ENCODE peak calls at places on chromosomes 7 and 10, in six cellular contexts. K is fibroblast of mammary gland, I is NCI-H2081 treated with DMSO at 0.1 percent for 48 hours, O is NCI-H1436, S is A549, Z is endothelial cell. Q is an unnamed sample.

GRCh38 chr7:97005764-97006145 is 402 bp downstream of the DLX6 start:
- DNase-seq in Z (no peak), O (no peak), K (no peak), I (no peak), S (no peak), Q (no peak)

GRCh38 chr7:140570120-140570519 is 70.5 kb downstream of the DENND2A start:
- DNase-seq in S (no peak), I (no peak), O (no peak), Z (no peak), K (no peak), Q (no peak)

GRCh38 chr7:100568936-100569844 is 4.5 kb downstream of the SAP25 start:
- DNase-seq in K (peak), Z (peak), S (no peak), I (no peak), O (no peak), Q (no peak)

GRCh38 chr10:129883637-129884389 is 80.3 kb downstream of the EBF3 start:
- DNase-seq in I (no peak), K (no peak), O (peak), S (no peak), Z (no peak), Q (no peak)

GRCh38 chr10:123150229-123150985 is 2.5 kb downstream of the HMX2 start:
- DNase-seq in K (no peak), I (no peak), O (no peak), S (no peak), Z (no peak), Q (no peak)

GRCh38 chr7:49783446-49783845 is 10.0 kb downstream of the VWC2 start:
- DNase-seq in K (no peak), Z (no peak), I (no peak), O (no peak), S (no peak), Q (no peak)

GRCh38 chr10:46298346-46299266 is 11.8 kb downstream of the ANTXRL start:
- DNase-seq in O (no peak), I (no peak), K (no peak), Z (no peak), S (no peak), Q (no peak)

GRCh38 chr7:36291387-36292316 is 98.0 kb upstream of the ANLN start:
- DNase-seq in S (peak), O (peak), Z (peak), K (peak), I (peak), Q (peak)

GRCh38 chr10:83612050-83612449 is 527.3 kb upstream of the GHITM start:
- DNase-seq in K (peak), S (no peak), O (no peak), Z (no peak), I (no peak), Q (no peak)

GRCh38 chr10:416091-416515 is 273.4 kb downstream of the DIP2C start:
- DNase-seq in O (no peak), I (no peak), K (peak), S (no peak), Z (peak), Q (no peak)

GRCh38 chr10:69089638-69090599 is 2.0 kb downstream of the SRGN start:
- DNase-seq in K (peak), Z (no peak), I (no peak), O (no peak), S (no peak), Q (peak)

GRCh38 chr10:101011517-101012423 is 12.2 kb downstream of the LZTS2 start:
- DNase-seq in S (peak), K (no peak), O (no peak), Z (peak), I (no peak), Q (no peak)

GRCh38 chr7:17599733-17600685 is 301.6 kb downstream of the AHR start:
- DNase-seq in S (peak), K (peak), O (no peak), I (peak), Z (no peak), Q (no peak)

GRCh38 chr7:116527521-116527920 is 2.7 kb downstream of the CAV1 start:
- DNase-seq in O (no peak), K (peak), I (no peak), Z (no peak), S (no peak), Q (no peak)

GRCh38 chr7:133364959-133365680 is 112.2 kb downstream of the EXOC4 start:
- DNase-seq in I (no peak), S (no peak), O (no peak), K (peak), Z (no peak), Q (no peak)

Q was measured in activated CD8-positive, alpha-beta memory T cell treated with anti-CD3 and anti-CD28 coated beads for 1 hour.